ENCODE peak calls at places on chromosome 19, in nine cellular contexts. F is right lobe of liver, M is esophagus squamous epithelium, X is H1, C is uterus, W is transverse colon, H is breast epithelium, R is IMR-90, G is tibial nerve. P is an unnamed sample. For H3K36me3, the result is how much of the 10 kb centered on the place peaks cover.

GRCh38 chr19:12949363-12950284 is 4.0 kb downstream of the RAD23A start:
- DNase-seq in F (no peak), M (no peak), X (no peak), C (no peak), W (no peak), H (no peak), R (no peak), G (no peak), P (no peak)

GRCh38 chr19:8116437-8117293 is 32.7 kb downstream of the FBN3 start:
- DNase-seq in F (no peak), M (no peak), X (no peak), C (no peak), W (no peak), H (no peak), R (no peak), G (no peak), P (no peak)

GRCh38 chr19:48468806-48469055 is 438 bp upstream of the CYTH2 start:
- DNase-seq in F (no peak), M (no peak), X (no peak), C (no peak), W (no peak), H (no peak), R (no peak), G (no peak), P (no peak)

GRCh38 chr19:19873381-19873780 is 7.7 kb downstream of the ZNF253 start:
- DNase-seq in F (no peak), M (no peak), X (no peak), C (no peak), W (no peak), H (no peak), R (no peak), G (no peak), P (no peak)

GRCh38 chr19:53037101-53038097 is 7.1 kb upstream of the ERVV-2 start:
- DNase-seq in F (no peak), M (no peak), X (peak), C (no peak), W (no peak), H (no peak), R (peak), G (no peak), P (peak)

GRCh38 chr19:13872695-13873389 is 4.1 kb upstream of the NANOS3 start:
- DNase-seq in F (no peak), M (no peak), X (peak), C (no peak), W (no peak), H (no peak), R (no peak), G (no peak), P (peak)

GRCh38 chr19:18475004-18475453 is 37.1 kb upstream of the ISYNA1 start:
- DNase-seq in F (no peak), M (no peak), X (no peak), C (no peak), W (no peak), H (no peak), R (no peak), G (no peak), P (no peak)

GRCh38 chr19:48637948-48638830 is 1.0 kb upstream of the DBP start:
- DNase-seq in F (peak), M (peak), X (peak), C (peak), W (peak), H (peak), R (peak), G (no peak), P (peak)

GRCh38 chr19:32469796-32470195 is 64.2 kb downstream of the DPY19L3 start:
- DNase-seq in F (no peak), M (no peak), X (no peak), C (no peak), W (no peak), H (no peak), R (peak), G (no peak), P (no peak)

GRCh38 chr19:16376649-16377048 is 52.0 kb downstream of the KLF2 start:
- DNase-seq in F (no peak), M (no peak), X (peak), C (peak), W (no peak), H (no peak), R (no peak), G (no peak), P (no peak)

GRCh38 chr19:30255783-30256509 is 116.2 kb upstream of the ZNF536 start:
- DNase-seq in F (no peak), M (no peak), X (no peak), C (no peak), W (no peak), H (no peak), R (no peak), G (no peak), P (no peak)

GRCh38 chr19:31402529-31402928 is 53.3 kb upstream of the TSHZ3 start:
- DNase-seq in F (no peak), M (no peak), X (no peak), C (no peak), W (no peak), H (no peak), R (no peak), G (no peak), P (no peak)

DNA sequence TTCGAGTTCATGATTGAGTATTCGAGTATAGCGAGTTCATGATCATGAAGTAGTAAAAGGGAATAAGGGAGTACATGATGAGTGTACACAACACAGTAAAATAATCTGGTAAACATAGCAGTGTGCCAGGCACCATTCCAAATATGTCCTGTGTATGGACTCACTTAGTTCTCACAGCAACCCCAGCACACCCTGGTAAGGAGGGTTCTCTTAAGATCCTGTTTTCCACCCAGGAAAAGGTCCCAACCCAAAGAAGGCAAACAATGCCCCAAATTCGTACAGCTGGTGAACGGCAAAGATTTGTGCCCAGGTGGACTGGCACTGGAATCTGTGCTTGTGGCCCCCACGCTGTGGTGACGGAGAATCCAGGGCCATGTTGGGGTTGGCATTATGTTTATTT is 21.4 kb downstream of the HPN start:
- DNase-seq in F (no peak), M (no peak), X (no peak), C (no peak), W (no peak), H (no peak), R (no peak), G (no peak), P (no peak)
- TF ChIP-seq POLR2A in F (no peak), M (no peak), X (no peak), C (no peak), W (no peak), H (no peak), R (no peak), G (no peak), P (no peak)

GRCh38 chr19:1401889-1402217 is 511 bp upstream of the GAMT start:
- DNase-seq in F (no peak), M (no peak), X (no peak), C (no peak), W (no peak), H (no peak), R (no peak), G (no peak), P (no peak)
- H3K4me3 ChIP-seq in F (peak), M (peak), X (peak), C (no peak), W (no peak), H (peak), R (peak), G (peak), P (peak)

GRCh38 chr19:44754743-44755066 is 6.2 kb downstream of the BCL3 start:
- DNase-seq in F (no peak), M (no peak), X (no peak), C (no peak), W (no peak), H (no peak), R (no peak), G (no peak), P (no peak)
- H3K36me3 ChIP-seq in F (under half), M (under half), X (under half), C (under half), W (under half), H (under half), R (half or more), G (under half), P (under half)

GRCh38 chr19:44878119-44878865 is 12.8 kb upstream of the TOMM40 start:
- DNase-seq in F (no peak), M (no peak), X (no peak), C (no peak), W (no peak), H (peak), R (no peak), G (no peak), P (no peak)

GRCh38 chr19:44884566-44884965 is 6.5 kb upstream of the TOMM40 start:
- DNase-seq in F (no peak), M (no peak), X (no peak), C (no peak), W (no peak), H (no peak), R (no peak), G (no peak), P (no peak)

GRCh38 chr19:44879309-44880065 is 11.6 kb upstream of the TOMM40 start:
- DNase-seq in F (no peak), M (no peak), X (no peak), C (no peak), W (no peak), H (no peak), R (no peak), G (no peak), P (no peak)

GRCh38 chr19:44883962-44884361 is 7.1 kb upstream of the TOMM40 start:
- DNase-seq in F (no peak), M (no peak), X (no peak), C (no peak), W (no peak), H (no peak), R (no peak), G (no peak), P (no peak)

GRCh38 chr19:44882063-44882462 is 9.0 kb upstream of the TOMM40 start:
- DNase-seq in F (no peak), M (no peak), X (no peak), C (no peak), W (no peak), H (no peak), R (no peak), G (no peak), P (no peak)
- TF ChIP-seq POLR2A in F (no peak), M (no peak), X (no peak), C (no peak), W (no peak), H (no peak), R (no peak), G (no peak), P (no peak)

GRCh38 chr19:47133021-47133471 is 2.4 kb downstream of the SAE1 start:
- DNase-seq in F (peak), M (no peak), X (no peak), C (no peak), W (no peak), H (no peak), R (no peak), G (no peak), P (no peak)
- H3K4me3 ChIP-seq in F (no peak), M (no peak), X (no peak), C (no peak), W (no peak), H (no peak), R (no peak), G (no peak), P (no peak)

DNA sequence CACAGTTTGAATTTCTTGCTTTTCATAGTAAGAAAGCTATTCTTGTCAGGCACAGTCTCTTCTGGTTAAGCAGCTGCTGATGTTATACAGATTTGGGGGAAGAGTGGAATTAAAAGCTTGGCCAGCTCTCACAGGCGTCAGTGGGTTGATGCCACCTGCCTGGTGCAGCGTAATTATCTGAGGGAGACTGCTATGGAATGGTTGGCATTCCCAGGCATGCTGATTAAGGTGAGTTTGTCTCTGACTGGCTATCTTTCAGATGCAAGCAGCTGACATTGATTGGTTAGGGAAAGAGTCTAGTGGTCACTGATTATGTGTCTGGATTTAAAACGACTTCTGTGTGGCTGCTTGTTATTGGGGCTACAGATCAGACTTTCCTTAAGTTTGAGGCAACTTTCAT is 948.4 kb downstream of the UQCRFS1 start:
- DNase-seq in F (no peak), M (no peak), X (no peak), C (no peak), W (no peak), H (no peak), R (no peak), G (no peak), P (no peak)
- H3K36me3 ChIP-seq in F (under half), M (under half), X (under half), C (under half), W (under half), H (under half), R (under half), G (under half), P (under half)

DNA sequence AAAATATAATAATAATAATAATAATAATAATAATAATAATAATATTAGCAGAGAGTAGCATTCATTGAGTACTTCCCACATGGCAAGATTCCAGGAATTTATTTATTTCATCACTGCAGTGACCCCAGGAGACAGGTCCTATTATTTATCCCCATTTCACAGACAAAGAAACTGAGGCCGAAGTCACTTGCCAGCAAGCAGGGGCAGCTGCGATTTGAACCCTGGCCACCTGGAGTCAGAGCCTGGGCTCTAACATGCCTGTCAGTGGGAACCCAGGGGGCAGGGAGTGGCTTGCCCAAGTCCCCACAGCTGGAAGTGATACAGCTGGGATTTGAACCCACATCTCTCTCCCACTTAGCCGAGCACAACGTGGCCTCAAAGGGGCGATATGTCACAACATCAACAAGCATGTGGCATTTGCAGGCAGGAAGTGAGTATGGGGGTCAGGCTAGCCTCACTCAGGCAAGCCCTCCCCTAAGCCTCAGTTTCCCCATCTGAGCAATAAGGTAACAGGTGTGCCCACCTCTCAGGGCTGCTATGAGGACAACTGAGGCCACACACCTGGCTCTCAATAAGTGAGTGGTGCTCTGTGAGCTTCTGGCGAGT is 2.9 kb downstream of the SHFL start:
- DNase-seq in F (no peak), M (no peak), X (no peak), C (no peak), W (no peak), H (no peak), R (no peak), G (no peak), P (no peak)
- TF ChIP-seq POLR2A in F (no peak), M (no peak), X (no peak), C (no peak), W (no peak), H (no peak), R (no peak), G (no peak), P (no peak)

GRCh38 chr19:38649305-38650179 is 2.1 kb downstream of the ACTN4 start:
- DNase-seq in F (peak), M (no peak), X (no peak), C (peak), W (peak), H (peak), R (no peak), G (no peak), P (peak)

GRCh38 chr19:38648789-38649304 is 1.4 kb downstream of the ACTN4 start:
- DNase-seq in F (no peak), M (no peak), X (no peak), C (no peak), W (no peak), H (no peak), R (no peak), G (no peak), P (no peak)

GRCh38 chr19:38650180-38650775 is 2.8 kb downstream of the ACTN4 start:
- DNase-seq in F (no peak), M (no peak), X (no peak), C (no peak), W (peak), H (no peak), R (no peak), G (no peak), P (no peak)

GRCh38 chr19:38653028-38653571 is 5.7 kb downstream of the ACTN4 start:
- DNase-seq in F (peak), M (no peak), X (no peak), C (peak), W (peak), H (no peak), R (peak), G (no peak), P (no peak)

GRCh38 chr19:38650911-38651584 is 3.6 kb downstream of the ACTN4 start:
- DNase-seq in F (no peak), M (no peak), X (no peak), C (peak), W (no peak), H (no peak), R (peak), G (no peak), P (no peak)
- H3K4me3 ChIP-seq in F (peak), M (peak), X (no peak), C (peak), W (no peak), H (peak), R (no peak), G (peak), P (peak)

P was measured in upper lobe of left lung.